ENCODE peak calls at places on chromosomes 2 and 18, in eight cellular contexts. K is spleen, S is KBM-7, W is EL, I is T-helper 2 cell, M is B cell, L is osteocyte, R is GM23338. V is an unnamed sample.
A peak's percentile ranks its signal among the peaks of the same experiment; 100 is the strongest.

GRCh38 chr2:95121150-95121494 is 486 bp downstream of the MRPS5 start:
- DNase-seq in L (no peak), W (no peak), I (no peak), K (no peak), S (no peak), M (no peak), R (no peak), V (no peak)

GRCh38 chr2:240467149-240467642 is 31.7 kb downstream of the GPC1 start:
- DNase-seq in L (no peak), R (no peak), I (no peak), S (no peak), M (no peak), W (no peak), K (peak; percentile 54), V (peak; percentile 1)

GRCh38 chr2:151282401-151282800 is 7.1 kb downstream of the NMI start:
- DNase-seq in L (no peak), I (no peak), K (no peak), S (no peak), M (no peak), R (no peak), W (no peak), V (no peak)

GRCh38 chr2:223524066-223524465 is 78.1 kb downstream of the SCG2 start:
- DNase-seq in R (no peak), M (no peak), S (no peak), K (no peak), W (no peak), L (no peak), I (no peak), V (no peak)

GRCh38 chr2:197435598-197436435 is 989 bp upstream of the SF3B1 start:
- DNase-seq in L (no peak), I (no peak), S (peak; percentile 20), M (no peak), K (no peak), W (no peak), R (peak; percentile 15), V (no peak)

GRCh38 chr2:15059870-15060617 is 427.5 kb downstream of the LRATD1 start:
- DNase-seq in S (no peak), M (no peak), R (no peak), W (no peak), I (no peak), K (no peak), L (no peak), V (no peak)

GRCh38 chr2:240223631-240224030 is 83.2 kb upstream of the OTOS start:
- DNase-seq in I (no peak), W (no peak), K (no peak), S (no peak), M (no peak), R (no peak), L (peak; percentile 60), V (no peak)

GRCh38 chr2:38572167-38572566 is 30.6 kb downstream of the HNRNPLL start:
- DNase-seq in M (no peak), S (peak; percentile 24), L (no peak), I (no peak), R (no peak), K (no peak), W (peak; percentile 50), V (no peak)

GRCh38 chr18:55753643-55754255 is 165.8 kb upstream of the TCF4 start:
- DNase-seq in L (no peak), R (no peak), K (no peak), S (no peak), I (no peak), M (no peak), W (peak; percentile 38), V (no peak)